ENCODE peak calls at places on chromosomes 7 and 10, in nine cellular contexts. R, A, E, G, D, N, Q, C and Y are unnamed samples.

GRCh38 chr10:24869354-24870016 is 82.9 kb downstream of the PRTFDC1 start:
- DNase-seq in A (no peak), G (no peak), D (no peak), Q (peak), E (peak), R (no peak), C (no peak), N (peak), Y (peak)

GRCh38 chr10:96612052-96612830 is 25.4 kb upstream of the TM9SF3 start:
- DNase-seq in D (no peak), N (no peak), R (no peak), Q (no peak), C (no peak), G (no peak), E (no peak), A (no peak), Y (no peak)

GRCh38 chr7:70271617-70272081 is 673.4 kb downstream of the AUTS2 start:
- DNase-seq in N (no peak), A (no peak), D (no peak), R (peak), G (no peak), C (no peak), E (no peak), Q (peak), Y (peak)

GRCh38 chr10:58701398-58702135 is 188.9 kb downstream of the BICC1 start:
- DNase-seq in E (peak), C (no peak), Q (peak), A (no peak), D (no peak), G (no peak), N (peak), R (no peak), Y (peak)

GRCh38 chr10:74683621-74684114 is 142.7 kb upstream of the KAT6B start:
- DNase-seq in E (peak), Q (peak), D (no peak), G (no peak), N (no peak), A (no peak), C (no peak), R (no peak), Y (no peak)

GRCh38 chr10:133115981-133116380 is 28.3 kb downstream of the ADGRA1 start:
- DNase-seq in E (no peak), G (no peak), A (no peak), R (no peak), N (no peak), Q (no peak), D (no peak), C (no peak), Y (no peak)

GRCh38 chr10:75547391-75548298 is 116.2 kb downstream of the LRMDA start:
- DNase-seq in A (no peak), G (no peak), E (peak), R (peak), N (peak), C (peak), D (no peak), Q (peak), Y (peak)

GRCh38 chr7:157750291-157750690 is 413.5 kb downstream of the DNAJB6 start:
- DNase-seq in C (no peak), D (no peak), R (no peak), E (no peak), G (no peak), N (no peak), Q (no peak), A (no peak), Y (no peak)

GRCh38 chr10:86411281-86411841 is 44.8 kb upstream of the GRID1 start:
- DNase-seq in Q (peak), C (peak), N (peak), R (no peak), A (no peak), E (peak), D (peak), G (no peak), Y (no peak)

GRCh38 chr7:36137258-36137657 is 15.8 kb upstream of the EEPD1 start:
- DNase-seq in Q (no peak), C (no peak), E (no peak), N (no peak), R (no peak), D (no peak), G (no peak), A (no peak), Y (no peak)

GRCh38 chr10:77555591-77556212 is 81.9 kb downstream of the KCNMA1 start:
- DNase-seq in R (no peak), Q (peak), E (peak), G (no peak), A (no peak), N (no peak), C (peak), D (no peak), Y (peak)